ENCODE peak calls at places on chromosomes 13 and 19, in eight cellular contexts. One of them, this sample, is unnamed.

GRCh38 chr19:679418-680286 is 3.5 kb downstream of the FSTL3 start:
- DNase-seq in fibroblast of mammary gland: peak; percentile 84
- DNase-seq in AG10803: peak; percentile 72
- DNase-seq in heart left ventricle: peak; percentile 84
- DNase-seq in fibroblast of the aortic adventitia: peak; percentile 86
- DNase-seq in tibial artery: peak; percentile 58
- DNase-seq in A673: peak; percentile 62
- DNase-seq in IMR-90: peak; percentile 80
- DNase-seq in this sample: peak; percentile 90

GRCh38 chr13:96229356-96229755 is 139.4 kb downstream of the HS6ST3 start:
- DNase-seq in fibroblast of mammary gland: peak; percentile 16
- DNase-seq in AG10803: no peak
- DNase-seq in heart left ventricle: no peak
- DNase-seq in fibroblast of the aortic adventitia: peak; percentile 31
- DNase-seq in tibial artery: no peak
- DNase-seq in A673: peak; percentile 54
- DNase-seq in IMR-90: no peak
- DNase-seq in this sample: peak; percentile 14

GRCh38 chr13:112804374-112804773 is 114.5 kb downstream of the ATP11A start:
- DNase-seq in fibroblast of mammary gland: no peak
- DNase-seq in AG10803: no peak
- DNase-seq in heart left ventricle: no peak
- DNase-seq in fibroblast of the aortic adventitia: no peak
- DNase-seq in tibial artery: no peak
- DNase-seq in A673: no peak
- DNase-seq in IMR-90: no peak
- DNase-seq in this sample: no peak

GRCh38 chr13:31638577-31638976 is 100.7 kb upstream of the RXFP2 start:
- DNase-seq in fibroblast of mammary gland: peak; percentile 87
- DNase-seq in AG10803: peak; percentile 78
- DNase-seq in heart left ventricle: no peak
- DNase-seq in fibroblast of the aortic adventitia: peak; percentile 88
- DNase-seq in tibial artery: no peak
- DNase-seq in A673: peak; percentile 77
- DNase-seq in IMR-90: peak; percentile 65
- DNase-seq in this sample: peak; percentile 60

GRCh38 chr13:33204130-33204927 is 81.2 kb downstream of the STARD13 start:
- DNase-seq in fibroblast of mammary gland: peak; percentile 98
- DNase-seq in AG10803: peak; percentile 98
- DNase-seq in heart left ventricle: peak; percentile 63
- DNase-seq in fibroblast of the aortic adventitia: peak; percentile 95
- DNase-seq in tibial artery: peak; percentile 71
- DNase-seq in A673: peak; percentile 93
- DNase-seq in IMR-90: peak; percentile 90
- DNase-seq in this sample: peak; percentile 94

GRCh38 chr13:65889368-65889767 is 1340.8 kb downstream of the PCDH9 start:
- DNase-seq in fibroblast of mammary gland: peak; percentile 44
- DNase-seq in AG10803: peak; percentile 15
- DNase-seq in heart left ventricle: no peak
- DNase-seq in fibroblast of the aortic adventitia: no peak
- DNase-seq in tibial artery: no peak
- DNase-seq in A673: no peak
- DNase-seq in IMR-90: peak; percentile 47
- DNase-seq in this sample: no peak

GRCh38 chr13:29905845-29906244 is 55.4 kb upstream of the UBL3 start:
- DNase-seq in fibroblast of mammary gland: peak; percentile 68
- DNase-seq in AG10803: peak; percentile 89
- DNase-seq in heart left ventricle: no peak
- DNase-seq in fibroblast of the aortic adventitia: peak; percentile 55
- DNase-seq in tibial artery: peak; percentile 41
- DNase-seq in A673: peak; percentile 40
- DNase-seq in IMR-90: peak; percentile 56
- DNase-seq in this sample: peak; percentile 77

GRCh38 chr13:112943309-112944125 is 25.5 kb upstream of the MCF2L start:
- DNase-seq in fibroblast of mammary gland: no peak
- DNase-seq in AG10803: no peak
- DNase-seq in heart left ventricle: peak; percentile 79
- DNase-seq in fibroblast of the aortic adventitia: peak; percentile 5
- DNase-seq in tibial artery: no peak
- DNase-seq in A673: peak; percentile 56
- DNase-seq in IMR-90: peak; percentile 4
- DNase-seq in this sample: peak; percentile 16

GRCh38 chr19:48394331-48395169 is 1.1 kb downstream of the GRIN2D start:
- DNase-seq in fibroblast of mammary gland: no peak
- DNase-seq in AG10803: no peak
- DNase-seq in heart left ventricle: no peak
- DNase-seq in fibroblast of the aortic adventitia: no peak
- DNase-seq in tibial artery: no peak
- DNase-seq in A673: no peak
- DNase-seq in IMR-90: no peak
- DNase-seq in this sample: no peak

GRCh38 chr19:17473041-17473440 is 2.7 kb downstream of the SLC27A1 start:
- DNase-seq in fibroblast of mammary gland: peak; percentile 87
- DNase-seq in AG10803: peak; percentile 93
- DNase-seq in heart left ventricle: no peak
- DNase-seq in fibroblast of the aortic adventitia: peak; percentile 70
- DNase-seq in tibial artery: no peak
- DNase-seq in A673: no peak
- DNase-seq in IMR-90: peak; percentile 90
- DNase-seq in this sample: peak; percentile 93

GRCh38 chr13:67135356-67135755 is 94.8 kb downstream of the PCDH9 start:
- DNase-seq in fibroblast of mammary gland: no peak
- DNase-seq in AG10803: no peak
- DNase-seq in heart left ventricle: no peak
- DNase-seq in fibroblast of the aortic adventitia: no peak
- DNase-seq in tibial artery: no peak
- DNase-seq in A673: no peak
- DNase-seq in IMR-90: no peak
- DNase-seq in this sample: no peak

GRCh38 chr19:29505034-29505824 is 20.6 kb upstream of the VSTM2B start:
- DNase-seq in fibroblast of mammary gland: no peak
- DNase-seq in AG10803: no peak
- DNase-seq in heart left ventricle: no peak
- DNase-seq in fibroblast of the aortic adventitia: no peak
- DNase-seq in tibial artery: no peak
- DNase-seq in A673: no peak
- DNase-seq in IMR-90: no peak
- DNase-seq in this sample: no peak

GRCh38 chr19:20999731-21000352 is 20.6 kb upstream of the ZNF430 start:
- DNase-seq in fibroblast of mammary gland: peak; percentile 92
- DNase-seq in AG10803: peak; percentile 82
- DNase-seq in heart left ventricle: peak; percentile 90
- DNase-seq in fibroblast of the aortic adventitia: peak; percentile 66
- DNase-seq in tibial artery: peak; percentile 77
- DNase-seq in A673: peak; percentile 79
- DNase-seq in IMR-90: peak; percentile 71
- DNase-seq in this sample: peak; percentile 96
- H3K4me3 ChIP-seq in fibroblast of mammary gland: peak overlapping the region; percentile 65
- H3K4me3 ChIP-seq in AG10803: peak overlapping the region; percentile 62
- H3K4me3 ChIP-seq in heart left ventricle: peak overlapping the region; percentile 45
- H3K4me3 ChIP-seq in fibroblast of the aortic adventitia: peak overlapping the region; percentile 52
- H3K4me3 ChIP-seq in tibial artery: peak overlapping the region; percentile 36
- H3K4me3 ChIP-seq in A673: peak overlapping the region; percentile 42
- H3K4me3 ChIP-seq in IMR-90: peak overlapping the region; percentile 70
- H3K4me3 ChIP-seq in this sample: peak overlapping the region; percentile 65

DNA sequence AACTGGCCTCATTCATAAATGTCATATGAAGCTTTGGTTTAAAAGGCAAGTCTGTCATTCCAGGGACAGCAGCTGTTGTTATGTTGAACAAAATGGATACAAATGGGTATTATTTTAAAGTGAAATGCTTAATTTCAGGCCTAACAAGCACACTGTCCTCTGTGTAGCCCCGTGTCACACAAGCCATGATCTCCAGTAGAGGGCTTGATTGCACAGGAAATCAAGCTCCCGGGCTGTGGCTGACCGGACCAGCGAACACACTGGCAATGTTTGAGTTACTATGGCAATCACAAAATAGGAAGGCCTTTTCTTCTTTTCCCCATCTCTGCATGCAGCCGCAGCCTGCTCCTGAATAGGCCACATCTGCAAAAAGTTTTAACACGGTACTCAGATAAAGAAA is 64.0 kb upstream of the GSX1 start:
- DNase-seq in fibroblast of mammary gland: no peak
- DNase-seq in AG10803: no peak
- DNase-seq in heart left ventricle: no peak
- DNase-seq in fibroblast of the aortic adventitia: no peak
- DNase-seq in tibial artery: no peak
- DNase-seq in A673: no peak
- DNase-seq in IMR-90: no peak
- DNase-seq in this sample: peak; percentile 4
- TF ChIP-seq CTCF in fibroblast of mammary gland: no peak
- TF ChIP-seq CTCF in AG10803: no peak
- TF ChIP-seq CTCF in heart left ventricle: no peak
- TF ChIP-seq CTCF in fibroblast of the aortic adventitia: no peak
- TF ChIP-seq CTCF in tibial artery: no peak
- TF ChIP-seq CTCF in A673: no peak
- TF ChIP-seq CTCF in IMR-90: no peak
- TF ChIP-seq CTCF in this sample: no peak

GRCh38 chr19:31355330-31356289 is 6.4 kb upstream of the TSHZ3 start:
- DNase-seq in fibroblast of mammary gland: no peak
- DNase-seq in AG10803: no peak
- DNase-seq in heart left ventricle: no peak
- DNase-seq in fibroblast of the aortic adventitia: no peak
- DNase-seq in tibial artery: no peak
- DNase-seq in A673: no peak
- DNase-seq in IMR-90: no peak
- DNase-seq in this sample: no peak
- H3K4me3 ChIP-seq in fibroblast of mammary gland: no peak overlapping the region
- H3K4me3 ChIP-seq in AG10803: no peak overlapping the region
- H3K4me3 ChIP-seq in heart left ventricle: no peak overlapping the region
- H3K4me3 ChIP-seq in fibroblast of the aortic adventitia: no peak overlapping the region
- H3K4me3 ChIP-seq in tibial artery: no peak overlapping the region
- H3K4me3 ChIP-seq in A673: no peak overlapping the region
- H3K4me3 ChIP-seq in IMR-90: no peak overlapping the region
- H3K4me3 ChIP-seq in this sample: no peak overlapping the region

GRCh38 chr13:78317030-78317429 is 286.3 kb downstream of the POU4F1 start:
- DNase-seq in fibroblast of mammary gland: no peak
- DNase-seq in AG10803: no peak
- DNase-seq in heart left ventricle: no peak
- DNase-seq in fibroblast of the aortic adventitia: peak; percentile 13
- DNase-seq in tibial artery: no peak
- DNase-seq in A673: peak; percentile 60
- DNase-seq in IMR-90: no peak
- DNase-seq in this sample: no peak
- TF ChIP-seq CTCF in fibroblast of mammary gland: peak; percentile 16
- TF ChIP-seq CTCF in AG10803: no peak
- TF ChIP-seq CTCF in heart left ventricle: peak; percentile 49
- TF ChIP-seq CTCF in fibroblast of the aortic adventitia: peak; percentile 32
- TF ChIP-seq CTCF in tibial artery: no peak
- TF ChIP-seq CTCF in A673: peak; percentile 71
- TF ChIP-seq CTCF in IMR-90: no peak
- TF ChIP-seq CTCF in this sample: no peak

GRCh38 chr19:51546650-51547396 is 15.4 kb upstream of the SIGLEC6 start:
- DNase-seq in fibroblast of mammary gland: no peak
- DNase-seq in AG10803: peak; percentile 7
- DNase-seq in heart left ventricle: no peak
- DNase-seq in fibroblast of the aortic adventitia: peak; percentile 67
- DNase-seq in tibial artery: no peak
- DNase-seq in A673: no peak
- DNase-seq in IMR-90: peak; percentile 9
- DNase-seq in this sample: peak; percentile 25

GRCh38 chr19:51548891-51549305 is 17.4 kb upstream of the SIGLEC6 start:
- DNase-seq in fibroblast of mammary gland: no peak
- DNase-seq in AG10803: no peak
- DNase-seq in heart left ventricle: no peak
- DNase-seq in fibroblast of the aortic adventitia: no peak
- DNase-seq in tibial artery: no peak
- DNase-seq in A673: no peak
- DNase-seq in IMR-90: no peak
- DNase-seq in this sample: no peak

GRCh38 chr19:51548213-51548651 is 16.8 kb upstream of the SIGLEC6 start:
- DNase-seq in fibroblast of mammary gland: no peak
- DNase-seq in AG10803: no peak
- DNase-seq in heart left ventricle: no peak
- DNase-seq in fibroblast of the aortic adventitia: no peak
- DNase-seq in tibial artery: no peak
- DNase-seq in A673: no peak
- DNase-seq in IMR-90: no peak
- DNase-seq in this sample: no peak

GRCh38 chr19:51546107-51546649 is 14.7 kb upstream of the SIGLEC6 start:
- DNase-seq in fibroblast of mammary gland: no peak
- DNase-seq in AG10803: no peak
- DNase-seq in heart left ventricle: no peak
- DNase-seq in fibroblast of the aortic adventitia: no peak
- DNase-seq in tibial artery: no peak
- DNase-seq in A673: no peak
- DNase-seq in IMR-90: no peak
- DNase-seq in this sample: no peak

GRCh38 chr19:51547397-51548212 is 16.1 kb upstream of the SIGLEC6 start:
- DNase-seq in fibroblast of mammary gland: no peak
- DNase-seq in AG10803: no peak
- DNase-seq in heart left ventricle: no peak
- DNase-seq in fibroblast of the aortic adventitia: peak; percentile 47
- DNase-seq in tibial artery: no peak
- DNase-seq in A673: no peak
- DNase-seq in IMR-90: no peak
- DNase-seq in this sample: peak; percentile 33
- H3K4me3 ChIP-seq in fibroblast of mammary gland: no peak overlapping the region
- H3K4me3 ChIP-seq in AG10803: no peak overlapping the region
- H3K4me3 ChIP-seq in heart left ventricle: no peak overlapping the region
- H3K4me3 ChIP-seq in fibroblast of the aortic adventitia: no peak overlapping the region
- H3K4me3 ChIP-seq in tibial artery: no peak overlapping the region
- H3K4me3 ChIP-seq in A673: no peak overlapping the region
- H3K4me3 ChIP-seq in IMR-90: no peak overlapping the region
- H3K4me3 ChIP-seq in this sample: no peak overlapping the region

GRCh38 chr19:1780272-1780957 is 27.1 kb downstream of the ONECUT3 start:
- DNase-seq in fibroblast of mammary gland: peak; percentile 36
- DNase-seq in AG10803: peak; percentile 34
- DNase-seq in heart left ventricle: no peak
- DNase-seq in fibroblast of the aortic adventitia: no peak
- DNase-seq in tibial artery: no peak
- DNase-seq in A673: no peak
- DNase-seq in IMR-90: peak; percentile 16
- DNase-seq in this sample: peak; percentile 38
- TF ChIP-seq CTCF in fibroblast of mammary gland: peak; percentile 21
- TF ChIP-seq CTCF in AG10803: peak; percentile 27
- TF ChIP-seq CTCF in heart left ventricle: no peak
- TF ChIP-seq CTCF in fibroblast of the aortic adventitia: peak; percentile 29
- TF ChIP-seq CTCF in tibial artery: no peak
- TF ChIP-seq CTCF in A673: no peak
- TF ChIP-seq CTCF in IMR-90: peak; percentile 28
- TF ChIP-seq CTCF in this sample: peak; percentile 44

DNA sequence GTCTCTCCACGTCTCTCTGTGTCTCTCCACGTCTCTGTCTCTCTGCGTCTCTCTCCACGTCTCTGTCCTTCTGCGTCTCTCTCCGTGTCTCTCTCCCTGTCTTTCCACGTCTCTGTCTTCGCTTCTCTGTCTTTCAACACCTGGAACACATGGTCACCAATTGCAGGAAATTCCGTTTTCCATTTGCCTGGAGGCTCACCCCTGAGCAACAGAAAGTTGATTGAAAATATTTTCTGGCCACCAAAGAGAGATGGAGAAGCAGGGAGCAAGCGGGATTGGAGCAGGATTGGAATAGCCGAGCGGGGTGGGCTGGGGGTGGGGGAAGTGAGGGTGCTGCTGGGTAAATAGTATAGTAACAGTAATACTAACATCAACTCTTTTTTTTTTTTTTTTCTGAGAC is 1.7 kb downstream of the KANK2 start:
- DNase-seq in fibroblast of mammary gland: no peak
- DNase-seq in AG10803: no peak
- DNase-seq in heart left ventricle: no peak
- DNase-seq in fibroblast of the aortic adventitia: no peak
- DNase-seq in tibial artery: no peak
- DNase-seq in A673: no peak
- DNase-seq in IMR-90: no peak
- DNase-seq in this sample: no peak
- H3K4me3 ChIP-seq in fibroblast of mammary gland: peak overlapping the region; percentile 45
- H3K4me3 ChIP-seq in AG10803: peak overlapping the region; percentile 97
- H3K4me3 ChIP-seq in heart left ventricle: peak overlapping the region; percentile 70
- H3K4me3 ChIP-seq in fibroblast of the aortic adventitia: peak overlapping the region; percentile 65
- H3K4me3 ChIP-seq in tibial artery: peak overlapping the region; percentile 98
- H3K4me3 ChIP-seq in A673: peak overlapping the region; percentile 24
- H3K4me3 ChIP-seq in IMR-90: peak overlapping the region; percentile 54
- H3K4me3 ChIP-seq in this sample: peak overlapping the region; percentile 52

GRCh38 chr19:33192010-33192409 is 2.1 kb upstream of the LRP3 start:
- DNase-seq in fibroblast of mammary gland: no peak
- DNase-seq in AG10803: no peak
- DNase-seq in heart left ventricle: peak; percentile 5
- DNase-seq in fibroblast of the aortic adventitia: no peak
- DNase-seq in tibial artery: no peak
- DNase-seq in A673: peak; percentile 30
- DNase-seq in IMR-90: no peak
- DNase-seq in this sample: no peak
- TF ChIP-seq CTCF in fibroblast of mammary gland: peak; percentile 26
- TF ChIP-seq CTCF in AG10803: no peak
- TF ChIP-seq CTCF in heart left ventricle: peak; percentile 19
- TF ChIP-seq CTCF in fibroblast of the aortic adventitia: no peak
- TF ChIP-seq CTCF in tibial artery: no peak
- TF ChIP-seq CTCF in A673: peak; percentile 59
- TF ChIP-seq CTCF in IMR-90: peak; percentile 5
- TF ChIP-seq CTCF in this sample: peak; percentile 42